ENCODE peak calls at places on chromosome 6, in four cellular contexts. W is esophagus squamous epithelium, I is left ventricle myocardium inferior, H is body of pancreas. L is an unnamed sample.
A peak's percentile ranks its signal among the peaks of the same experiment; 100 is the strongest.

GRCh38 chr6:89895273-89895874 is 1.1 kb downstream of the GJA10 start:
- DNase-seq in I (no peak), W (no peak), H (no peak), L (no peak)

GRCh38 chr6:106918128-106918527 is 56.4 kb downstream of the CD24 start:
- DNase-seq in H (peak; percentile 48), W (no peak), I (no peak), L (no peak)

GRCh38 chr6:131177996-131178395 is 42.7 kb downstream of the AKAP7 start:
- DNase-seq in H (no peak), W (no peak), I (no peak), L (no peak)

GRCh38 chr6:33843086-33843695 is 39.4 kb upstream of the MLN start:
- DNase-seq in H (no peak), I (no peak), W (no peak), L (no peak)

GRCh38 chr6:3324262-3324942 is 65.7 kb downstream of the PSMG4 start:
- DNase-seq in W (no peak), I (no peak), H (no peak), L (peak; percentile 85)

GRCh38 chr6:158662607-158663464 is 13.0 kb downstream of the SYTL3 start:
- DNase-seq in W (no peak), I (no peak), H (no peak), L (no peak)

GRCh38 chr6:4581468-4582420 is 194.5 kb upstream of the CDYL start:
- DNase-seq in H (no peak), I (no peak), W (no peak), L (no peak)

GRCh38 chr6:129015721-129016120 is 132.8 kb downstream of the LAMA2 start:
- DNase-seq in W (no peak), H (no peak), I (no peak), L (no peak)

GRCh38 chr6:42075159-42075838 is 25.0 kb downstream of the TAF8 start:
- DNase-seq in W (no peak), I (peak; percentile 78), H (peak; percentile 81), L (peak; percentile 66)

GRCh38 chr6:84172080-84172479 is 55.4 kb downstream of the CEP162 start:
- DNase-seq in I (no peak), W (no peak), H (no peak), L (no peak)

GRCh38 chr6:13445005-13445743 is 42.2 kb downstream of the GFOD1 start:
- DNase-seq in W (no peak), H (peak; percentile 91), I (peak; percentile 65), L (no peak)

DNA sequence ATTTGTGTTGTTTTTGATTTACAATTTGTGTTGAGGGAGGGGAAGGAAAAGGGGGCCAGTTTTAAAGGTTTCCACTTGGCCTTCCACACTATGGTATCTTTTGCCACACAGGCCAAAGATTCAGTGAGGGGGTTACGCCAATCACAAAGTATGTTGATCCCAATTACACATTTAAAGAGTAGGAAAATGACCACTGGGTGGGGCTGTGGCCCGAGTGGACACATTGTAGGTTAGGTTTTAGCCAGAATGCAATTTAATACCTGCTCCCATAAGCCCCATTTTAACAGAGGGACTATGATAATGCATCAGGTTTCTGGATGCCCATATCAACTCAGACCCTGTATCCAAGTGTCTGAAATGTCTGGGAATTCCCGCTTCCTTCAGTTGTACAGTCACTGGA is 15.6 kb downstream of the VGLL2 start:
- DNase-seq in W (no peak), H (no peak), I (no peak), L (no peak)
- TF ChIP-seq CTCF in W (no peak), H (no peak), I (peak; percentile 29), L (no peak)

GRCh38 chr6:151036869-151037680 is 171.6 kb downstream of the MTHFD1L start:
- DNase-seq in W (no peak), I (no peak), H (no peak), L (no peak)

GRCh38 chr6:151044465-151045441 is 179.3 kb downstream of the MTHFD1L start:
- DNase-seq in I (peak; percentile 51), H (peak; percentile 97), W (no peak), L (no peak)

GRCh38 chr6:151038616-151039015 is 173.1 kb downstream of the MTHFD1L start:
- DNase-seq in W (no peak), I (no peak), H (no peak), L (no peak)

GRCh38 chr6:151043944-151044343 is 178.4 kb downstream of the MTHFD1L start:
- DNase-seq in I (no peak), W (no peak), H (no peak), L (no peak)

GRCh38 chr6:151041686-151042085 is 176.2 kb downstream of the MTHFD1L start:
- DNase-seq in I (no peak), H (no peak), W (no peak), L (no peak)
- TF ChIP-seq CTCF in I (no peak), H (no peak), W (no peak), L (no peak)

DNA sequence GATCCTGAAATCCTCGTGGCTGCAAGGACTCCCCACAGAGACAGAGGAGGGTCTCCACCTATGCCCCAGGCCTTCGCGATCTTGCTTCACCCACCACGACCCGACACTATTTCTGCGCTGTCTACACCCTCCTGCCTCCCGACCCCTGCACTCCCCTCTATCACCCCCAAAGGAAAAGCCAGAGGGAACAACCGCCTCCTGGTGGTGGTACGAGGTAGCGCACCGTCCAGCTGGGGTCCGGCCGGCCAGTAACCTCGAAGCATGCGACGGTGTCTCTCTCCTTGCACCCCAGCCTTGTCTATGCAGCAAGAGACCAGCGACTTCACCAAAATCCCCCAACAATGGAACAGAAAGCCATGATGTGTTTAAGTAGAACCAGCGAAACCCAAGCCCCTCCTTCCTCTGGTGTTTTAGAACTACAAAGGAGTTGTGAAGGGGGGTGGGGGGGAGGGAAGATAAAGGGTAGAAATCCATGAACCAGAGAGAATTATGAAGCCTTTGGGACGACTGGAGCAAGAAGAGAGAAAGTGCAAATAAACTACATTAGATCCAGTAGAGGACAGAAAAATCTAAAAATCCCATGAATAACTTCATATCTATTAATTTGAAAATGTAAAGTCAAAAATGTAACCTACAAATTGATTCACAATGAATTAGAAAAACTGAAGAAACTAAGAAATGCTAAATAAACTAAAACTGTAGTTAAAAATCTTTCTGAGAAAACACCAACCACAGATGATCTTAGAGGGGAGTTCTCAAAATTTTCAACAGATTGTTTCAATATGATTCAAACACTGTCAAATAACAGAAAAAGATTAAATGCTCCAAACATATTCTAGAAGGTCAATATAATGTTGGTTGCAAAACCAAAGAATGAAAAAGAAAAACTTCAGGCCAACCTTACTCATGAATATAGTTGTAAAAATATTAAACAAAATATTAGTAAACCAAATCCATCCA is 168.0 kb downstream of the CDK19 start:
- DNase-seq in W (no peak), I (no peak), H (no peak), L (no peak)
- TF ChIP-seq CTCF in W (no peak), I (peak; percentile 32), H (peak; percentile 7), L (peak; percentile 25)

GRCh38 chr6:138987299-138987642 is 782 bp downstream of the REPS1 start:
- DNase-seq in H (no peak), W (no peak), I (no peak), L (no peak)

GRCh38 chr6:138986578-138986977 is 1.5 kb downstream of the REPS1 start:
- DNase-seq in H (no peak), I (no peak), W (no peak), L (no peak)

GRCh38 chr6:138989098-138989983 is 1.3 kb upstream of the REPS1 start:
- DNase-seq in I (no peak), W (no peak), H (no peak), L (no peak)

GRCh38 chr6:138987643-138988468 is at the start of gene REPS1:
- DNase-seq in H (peak; percentile 94), I (peak; percentile 91), W (peak; percentile 59), L (peak; percentile 96)

GRCh38 chr6:138988469-138988834 is 399 bp upstream of the REPS1 start:
- DNase-seq in H (no peak), W (no peak), I (no peak), L (no peak)
- TF ChIP-seq CTCF in H (no peak), W (no peak), I (no peak), L (no peak)

GRCh38 chr6:153018355-153018754 is 15.8 kb upstream of the MTRF1L start:
- DNase-seq in W (no peak), I (no peak), H (no peak), L (no peak)
- TF ChIP-seq CTCF in W (no peak), I (no peak), H (no peak), L (no peak)

GRCh38 chr6:122580731-122581130 is 29.5 kb upstream of the PKIB start:
- DNase-seq in W (no peak), I (no peak), H (no peak), L (no peak)
- TF ChIP-seq CTCF in W (no peak), I (no peak), H (no peak), L (no peak)

GRCh38 chr6:96682017-96682416 is 119.1 kb downstream of the FHL5 start:
- DNase-seq in H (no peak), W (no peak), I (no peak), L (no peak)
- TF ChIP-seq CTCF in H (no peak), W (no peak), I (no peak), L (no peak)

GRCh38 chr6:31836676-31837611 is 9.4 kb downstream of the HSPA1B start:
- DNase-seq in W (no peak), I (no peak), H (no peak), L (no peak)
- TF ChIP-seq CTCF in W (no peak), I (no peak), H (no peak), L (no peak)

DNA sequence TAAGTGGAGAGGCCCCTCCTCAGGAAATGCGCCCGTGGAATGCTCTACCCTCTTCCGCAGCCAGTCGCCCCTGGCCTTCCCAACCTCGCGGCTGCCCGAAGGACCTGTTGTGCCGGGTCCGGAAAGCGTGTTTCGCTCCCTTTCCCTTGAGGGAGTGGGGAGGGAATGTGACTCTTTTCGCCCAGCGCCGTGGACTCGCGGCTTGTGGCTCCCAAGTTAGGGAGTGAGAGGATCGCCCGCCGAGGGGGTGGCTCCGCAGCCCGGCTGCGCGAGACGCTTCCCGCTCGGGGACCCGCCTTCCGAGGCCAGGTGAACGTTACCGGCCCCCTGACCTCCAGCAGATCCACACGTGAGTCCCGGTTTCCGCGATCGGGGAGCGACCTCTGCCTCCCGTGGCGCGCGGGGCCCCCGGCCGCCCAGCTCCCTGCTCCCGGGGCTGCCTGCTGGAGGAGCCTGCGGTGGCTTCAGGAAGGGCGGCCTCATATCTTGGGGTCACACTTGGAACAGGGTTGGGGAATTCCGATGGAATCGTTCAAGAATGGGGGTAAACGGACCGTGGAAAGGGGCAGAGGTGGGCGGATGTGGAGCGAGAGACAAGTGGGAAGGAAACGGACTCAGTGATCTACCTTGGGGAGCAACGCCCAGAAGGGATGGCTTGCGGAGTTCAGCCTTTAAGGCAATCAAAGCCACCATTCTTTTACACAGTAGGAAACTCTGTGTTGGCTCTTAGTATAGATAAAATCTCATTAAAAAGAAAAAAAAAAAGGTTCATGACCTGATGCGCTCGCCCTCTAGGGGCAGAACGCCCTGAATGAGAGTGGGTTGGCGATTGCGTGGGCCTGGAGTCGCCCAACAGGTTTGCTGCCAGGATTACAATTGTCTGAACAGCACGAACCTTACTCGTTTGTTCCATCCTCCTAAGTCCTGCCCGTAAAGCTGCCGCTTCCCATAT is 887 bp downstream of the TPD52L1 start:
- DNase-seq in W (no peak), H (peak; percentile 74), I (no peak), L (peak; percentile 46)
- TF ChIP-seq CTCF in W (peak; percentile 36), H (peak; percentile 24), I (peak; percentile 19), L (peak; percentile 22)